ENCODE peak calls at places on chromosomes 6 and 20, in ten cellular contexts. J is ovary, H is esophagus squamous epithelium, Y is A549, G is endothelial cell of umbilical vein, O is IMR-90, E is adrenal gland, B is H1, C is body of pancreas, V is heart left ventricle. S is an unnamed sample.

GRCh38 chr6:13402711-13403110 is 74.4 kb upstream of the TBC1D7 start:
- DNase-seq in B (no peak), G (no peak), V (no peak), C (no peak), Y (no peak), E (no peak), J (no peak), O (no peak), H (no peak), S (no peak)

GRCh38 chr6:56843476-56844349 is 111.2 kb upstream of the BEND6 start:
- DNase-seq in J (peak; percentile 65), H (no peak), E (peak; percentile 47), V (peak; percentile 89), B (peak; percentile 92), C (peak; percentile 68), Y (peak; percentile 65), G (peak; percentile 88), O (peak; percentile 73), S (peak; percentile 56)

GRCh38 chr20:44967207-44967807 is 995 bp downstream of the STK4 start:
- DNase-seq in V (no peak), H (no peak), E (no peak), J (no peak), C (no peak), O (no peak), G (peak; percentile 14), B (no peak), Y (no peak), S (no peak)

GRCh38 chr20:62832212-62832922 is 15.5 kb downstream of the COL9A3 start:
- DNase-seq in V (peak; percentile 24), B (no peak), C (peak; percentile 82), E (peak; percentile 65), G (no peak), O (no peak), J (peak; percentile 69), H (no peak), Y (no peak), S (peak; percentile 49)

GRCh38 chr6:158825038-158825950 is 6.1 kb upstream of the EZR start:
- DNase-seq in C (no peak), B (no peak), G (no peak), Y (no peak), E (no peak), H (no peak), J (no peak), V (peak; percentile 43), O (no peak), S (no peak)

GRCh38 chr20:16608265-16608636 is 35.0 kb upstream of the KIF16B start:
- DNase-seq in O (no peak), E (peak; percentile 43), H (no peak), V (no peak), C (no peak), B (peak; percentile 0), J (peak; percentile 27), G (no peak), Y (no peak), S (no peak)

GRCh38 chr6:15023448-15023847 is 222.4 kb upstream of the JARID2 start:
- DNase-seq in H (no peak), C (no peak), V (no peak), Y (no peak), O (no peak), J (no peak), E (no peak), B (no peak), G (no peak), S (no peak)

GRCh38 chr20:32439132-32439829 is 81.2 kb downstream of the ASXL1 start:
- DNase-seq in J (peak; percentile 10), H (no peak), Y (no peak), B (no peak), V (no peak), G (no peak), C (no peak), O (peak; percentile 92), E (no peak), S (no peak)

GRCh38 chr6:167667204-167668018 is 159.3 kb upstream of the AFDN start:
- DNase-seq in J (no peak), V (no peak), O (no peak), C (no peak), G (no peak), B (no peak), Y (no peak), E (no peak), H (no peak), S (no peak)

GRCh38 chr6:167668754-167669552 is 157.8 kb upstream of the AFDN start:
- DNase-seq in E (no peak), B (no peak), H (no peak), V (no peak), O (no peak), Y (no peak), J (no peak), C (no peak), G (no peak), S (no peak)

GRCh38 chr6:167666571-167667203 is 160.0 kb upstream of the AFDN start:
- DNase-seq in C (no peak), Y (no peak), H (no peak), G (no peak), E (no peak), V (no peak), B (no peak), J (no peak), O (no peak), S (no peak)

GRCh38 chr6:167669553-167669849 is 157.2 kb upstream of the AFDN start:
- DNase-seq in B (no peak), E (no peak), O (no peak), H (no peak), J (no peak), Y (no peak), C (no peak), V (no peak), G (no peak), S (no peak)

DNA sequence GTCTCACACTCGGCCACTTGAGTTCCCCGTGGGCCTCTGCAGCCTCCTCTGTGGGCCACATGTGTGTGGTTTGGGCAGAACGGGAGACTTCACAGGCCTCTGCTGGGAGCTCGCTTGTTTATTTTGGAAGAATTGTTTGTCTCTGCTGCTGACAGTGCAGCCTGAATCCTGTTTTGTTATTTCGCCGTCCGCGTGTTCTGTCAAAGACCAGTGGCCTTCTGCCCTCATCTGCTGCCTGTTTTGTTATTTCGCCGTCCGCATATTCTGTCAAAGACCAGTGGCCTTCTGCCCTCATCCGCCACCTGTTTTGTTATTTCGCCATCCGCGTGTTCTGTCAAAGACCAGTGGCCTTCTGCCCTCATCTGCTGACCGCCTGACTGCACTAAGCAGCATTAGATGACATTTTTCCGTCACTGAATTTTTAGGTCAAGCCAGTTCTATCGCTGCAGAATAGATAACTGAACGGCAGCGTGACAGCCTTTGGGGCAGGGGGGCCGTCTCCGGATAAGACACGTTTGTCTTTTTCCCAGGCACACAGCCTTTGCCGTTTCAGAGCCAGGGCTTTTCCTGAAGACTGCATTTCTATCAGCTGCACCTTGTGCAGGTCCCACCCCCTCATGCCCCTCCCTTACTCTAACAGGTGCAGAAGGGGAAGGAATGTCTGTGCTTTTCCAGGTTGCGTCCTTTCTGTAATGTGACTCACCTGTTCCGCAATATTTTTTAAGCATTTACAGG is 158.5 kb upstream of the AFDN start:
- DNase-seq in O (no peak), Y (no peak), J (no peak), V (no peak), B (no peak), G (no peak), E (peak; percentile 28), C (peak; percentile 74), H (no peak), S (no peak)
- TF ChIP-seq POLR2A in O (no peak), Y (no peak), J (no peak), V (no peak), B (no peak), G (no peak), E (no peak), C (no peak), H (no peak), S (no peak)

GRCh38 chr20:57040461-57040860 is 226.0 kb downstream of the BMP7 start:
- DNase-seq in V (no peak), B (no peak), G (no peak), J (no peak), H (no peak), E (no peak), O (no peak), C (no peak), Y (no peak), S (no peak)

GRCh38 chr20:57043091-57043490 is 223.3 kb downstream of the BMP7 start:
- DNase-seq in Y (no peak), O (no peak), G (no peak), C (no peak), J (no peak), E (no peak), B (no peak), V (no peak), H (no peak), S (no peak)

GRCh38 chr20:57040924-57041323 is 225.5 kb downstream of the BMP7 start:
- DNase-seq in B (no peak), Y (no peak), E (no peak), O (peak; percentile 4), C (peak; percentile 9), G (no peak), V (no peak), J (no peak), H (no peak), S (no peak)

GRCh38 chr20:57037689-57038088 is 228.8 kb downstream of the BMP7 start:
- DNase-seq in J (no peak), H (no peak), B (no peak), G (no peak), V (no peak), C (no peak), E (no peak), Y (no peak), O (no peak), S (no peak)

GRCh38 chr20:57038608-57039440 is 227.6 kb downstream of the BMP7 start:
- DNase-seq in O (no peak), V (no peak), E (no peak), C (no peak), J (no peak), G (no peak), B (no peak), Y (no peak), H (no peak), S (no peak)
- H3K4me1 ChIP-seq in O (no peaks in the 10 kb centered on the region), V (no peaks in the 10 kb centered on the region), E (no peaks in the 10 kb centered on the region), C (no peaks in the 10 kb centered on the region), J (no peaks in the 10 kb centered on the region), G (no peaks in the 10 kb centered on the region), B (no peaks in the 10 kb centered on the region), Y (peaks cover 8% of the 10 kb centered on the region), H (peaks cover 7% of the 10 kb centered on the region), S (no peaks in the 10 kb centered on the region)

DNA sequence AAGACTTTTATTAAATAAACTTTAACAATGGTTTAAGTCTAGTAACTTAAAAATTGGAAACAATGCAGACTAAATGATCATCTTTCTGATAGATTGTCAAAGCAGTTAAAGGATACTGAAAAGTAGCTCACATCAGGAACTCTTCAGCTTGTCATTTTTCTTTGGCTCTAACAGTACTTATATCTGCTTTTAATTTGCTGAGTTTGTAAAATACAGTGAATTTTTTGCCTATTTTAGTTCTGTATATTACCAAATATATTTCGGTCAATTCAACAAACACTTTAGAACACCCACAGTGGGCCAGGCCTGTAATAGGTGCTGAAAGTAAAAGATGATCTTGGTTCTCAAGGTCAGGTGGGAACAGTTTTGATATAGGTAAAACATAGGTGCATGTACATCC is 22.3 kb downstream of the MKKS start:
- DNase-seq in E (no peak), J (no peak), V (no peak), H (no peak), O (no peak), Y (no peak), B (no peak), G (no peak), C (no peak), S (no peak)
- H3K27ac ChIP-seq in E (no peak overlapping the region), J (no peak overlapping the region), V (no peak overlapping the region), H (no peak overlapping the region), O (no peak overlapping the region), Y (peak overlapping the region; percentile 82), B (no peak overlapping the region), G (no peak overlapping the region), C (no peak overlapping the region), S (no peak overlapping the region)

DNA sequence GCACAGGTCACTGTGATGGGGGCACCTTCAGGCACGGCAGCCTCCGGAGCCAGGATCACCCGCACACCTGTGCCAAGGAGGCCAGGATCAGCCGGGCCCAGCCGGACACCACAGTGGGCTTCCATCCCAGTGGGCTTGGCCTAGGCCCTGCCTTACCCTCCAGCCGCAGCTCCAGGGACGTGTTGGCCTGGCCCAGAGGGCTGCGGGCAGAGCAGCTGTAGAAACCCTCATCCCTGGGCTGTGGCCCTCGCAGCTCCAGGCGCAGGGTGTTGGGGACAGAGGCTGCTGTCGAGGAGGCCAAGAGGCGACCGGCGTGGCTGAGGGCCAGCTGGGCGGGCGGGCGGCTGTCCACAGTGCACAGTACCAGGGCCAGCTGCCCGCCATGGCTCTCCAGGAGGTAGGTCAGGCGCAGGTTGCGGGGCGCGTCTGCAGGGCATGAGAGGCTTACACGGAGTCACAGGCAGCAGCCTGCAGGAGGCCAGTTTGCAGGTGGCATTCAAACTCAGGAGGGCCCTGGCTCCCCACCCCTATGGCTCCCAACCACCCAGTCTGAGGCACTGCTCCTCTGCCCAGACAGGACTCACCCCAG is 11.0 kb upstream of the ADAM33 start:
- DNase-seq in G (no peak), B (no peak), C (no peak), H (no peak), E (no peak), Y (no peak), J (no peak), O (no peak), V (no peak), S (no peak)
- TF ChIP-seq POLR2A in G (no peak), B (no peak), C (no peak), H (no peak), E (no peak), Y (no peak), J (no peak), O (no peak), V (no peak), S (no peak)

S was measured in thyroid gland.